ENCODE peak calls at places on chromosomes 7 and 10, in eight cellular contexts. A is stimulated activated CD4-positive, alpha-beta T cell treated with anti-CD3 and anti-CD28 coated beads, Interleukin-2, amount 100 ng/mL, for 48 hours; T is NCI-H69; X is WTC11; H is stimulated activated naive CD8-positive, alpha-beta T cell treated with anti-CD3 and anti-CD28 coated beads, Interleukin-15, amount 100 ng/mL, for 72 hours; Z is small intestine; N is CD4-positive, alpha-beta T cell; Q is tibial nerve. V is an unnamed sample.
A peak's percentile ranks its signal among the peaks of the same experiment; 100 is the strongest.

GRCh38 chr7:48875300-48875916 is 48.9 kb upstream of the CDC14C start:
- DNase-seq in A (no peak), T (peak; percentile 58), X (peak; percentile 61), H (no peak), Z (no peak), N (no peak), Q (no peak), V (no peak)

GRCh38 chr7:77537595-77538185 is 595 bp downstream of the PTPN12 start:
- DNase-seq in A (peak; percentile 41), T (peak; percentile 85), X (peak; percentile 47), H (peak; percentile 50), Z (peak; percentile 40), N (peak; percentile 9), Q (no peak), V (peak; percentile 9)

GRCh38 chr10:77877461-77878344 is 48.9 kb downstream of the DLG5 start:
- DNase-seq in A (no peak), T (peak; percentile 91), X (peak; percentile 68), H (peak; percentile 38), Z (no peak), N (no peak), Q (no peak), V (no peak)

GRCh38 chr7:104679085-104679484 is 334.9 kb upstream of the KMT2E start:
- DNase-seq in A (no peak), T (no peak), X (no peak), H (no peak), Z (no peak), N (no peak), Q (no peak), V (no peak)

GRCh38 chr10:12041766-12042408 is 722 bp downstream of the UPF2 start:
- DNase-seq in A (peak; percentile 23), T (peak; percentile 25), X (no peak), H (peak; percentile 50), Z (peak; percentile 53), N (no peak), Q (no peak), V (no peak)

GRCh38 chr7:42494199-42494710 is 257.2 kb upstream of the GLI3 start:
- DNase-seq in A (no peak), T (no peak), X (no peak), H (no peak), Z (no peak), N (no peak), Q (no peak), V (no peak)

GRCh38 chr7:41967156-41967555 is 264.3 kb upstream of the INHBA start:
- DNase-seq in A (no peak), T (no peak), X (no peak), H (no peak), Z (no peak), N (no peak), Q (no peak), V (no peak)

GRCh38 chr10:96740579-96741281 is 20.4 kb upstream of the PIK3AP1 start:
- DNase-seq in A (no peak), T (no peak), X (no peak), H (no peak), Z (no peak), N (no peak), Q (peak; percentile 28), V (no peak)

GRCh38 chr10:69728335-69728861 is 73.3 kb upstream of the COL13A1 start:
- DNase-seq in A (no peak), T (no peak), X (no peak), H (no peak), Z (no peak), N (no peak), Q (no peak), V (no peak)

GRCh38 chr10:53314856-53315255 is 542.3 kb upstream of the MBL2 start:
- DNase-seq in A (no peak), T (peak; percentile 75), X (no peak), H (no peak), Z (no peak), N (no peak), Q (no peak), V (no peak)

GRCh38 chr10:23694921-23695824 is 256.3 kb downstream of the OTUD1 start:
- DNase-seq in A (no peak), T (no peak), X (peak; percentile 36), H (peak; percentile 34), Z (no peak), N (no peak), Q (no peak), V (no peak)

V was measured in T-helper 1 cell.